ENCODE peak calls at places on chromosomes 4 and X, in five cellular contexts. G is hepatic stellate cell; N is stimulated activated naive B cell treated with anti-CD40 and anti-IgM and Interleukin-4, amounts not matched to agents 10 μg/mL and 1 μg/mL and 100 μg/mL, for 72 hours; O is NCI-H748 treated with DMSO at 0.1 percent for 48 hours; B is GM04504. A is an unnamed sample.

GRCh38 chrX:23766650-23767551 is 16.1 kb upstream of the SAT1 start:
- DNase-seq in G (no peak), N (no peak), O (no peak), B (no peak), A (no peak)

GRCh38 chr4:133151681-133152329 is 2.7 kb downstream of the PCDH10 start:
- DNase-seq in G (peak), N (no peak), O (peak), B (no peak), A (no peak)

GRCh38 chr4:134018845-134019244 is 182.7 kb downstream of the PABPC4L start:
- DNase-seq in G (no peak), N (no peak), O (no peak), B (no peak), A (no peak)

GRCh38 chr4:25970241-25970675 is 56.2 kb downstream of the SMIM20 start:
- DNase-seq in G (peak), N (peak), O (no peak), B (no peak), A (no peak)

GRCh38 chr4:77220841-77221613 is 64.0 kb downstream of the CCNG2 start:
- DNase-seq in G (peak), N (no peak), O (no peak), B (no peak), A (peak)

GRCh38 chr4:147830987-147831386 is 99.1 kb downstream of the ARHGAP10 start:
- DNase-seq in G (peak), N (no peak), O (no peak), B (no peak), A (no peak)

GRCh38 chrX:38117485-38117884 is 103.2 kb downstream of the SRPX start:
- DNase-seq in G (no peak), N (no peak), O (no peak), B (no peak), A (no peak)

GRCh38 chr4:126558596-126558995 is 1074.2 kb upstream of the INTU start:
- DNase-seq in G (no peak), N (no peak), O (no peak), B (no peak), A (no peak)

GRCh38 chrX:154485150-154486051 is 1.0 kb downstream of the UBL4A start:
- DNase-seq in G (peak), N (no peak), O (no peak), B (no peak), A (no peak)

GRCh38 chrX:34300871-34301270 is 168.8 kb upstream of the FAM47A start:
- DNase-seq in G (peak), N (peak), O (peak), B (no peak), A (peak)

GRCh38 chr4:183611210-183611830 is 47.7 kb downstream of the RWDD4 start:
- DNase-seq in G (no peak), N (no peak), O (no peak), B (no peak), A (no peak)

GRCh38 chr4:40357738-40358137 is 22.6 kb downstream of the CHRNA9 start:
- DNase-seq in G (no peak), N (no peak), O (no peak), B (no peak), A (no peak)

GRCh38 chr4:7226993-7227392 is 34.7 kb downstream of the SORCS2 start:
- DNase-seq in G (no peak), N (no peak), O (no peak), B (no peak), A (no peak)

GRCh38 chr4:166827167-166827566 is 407.1 kb downstream of the SPOCK3 start:
- DNase-seq in G (no peak), N (no peak), O (no peak), B (no peak), A (no peak)

GRCh38 chr4:48275247-48275646 is 5.6 kb upstream of the TEC start:
- DNase-seq in G (no peak), N (no peak), O (peak), B (no peak), A (no peak)

GRCh38 chrX:24838624-24839023 is 144.9 kb downstream of the POLA1 start:
- DNase-seq in G (no peak), N (no peak), O (peak), B (peak), A (peak)

GRCh38 chrX:95040104-95040503 is 1366.1 kb downstream of the FAM133A start:
- DNase-seq in G (no peak), N (no peak), O (no peak), B (no peak), A (no peak)

GRCh38 chr4:101232074-101232776 is 115.1 kb downstream of the PPP3CA start:
- DNase-seq in G (peak), N (peak), O (no peak), B (peak), A (no peak)

GRCh38 chr4:81510643-81511189 is 39.0 kb upstream of the RASGEF1B start:
- DNase-seq in G (no peak), N (no peak), O (no peak), B (no peak), A (no peak)

GRCh38 chr4:164012396-164013027 is 518.0 kb downstream of the TMA16 start:
- DNase-seq in G (no peak), N (no peak), O (peak), B (no peak), A (no peak)

GRCh38 chr4:154559141-154559841 is 3.5 kb upstream of the FGB start:
- DNase-seq in G (peak), N (no peak), O (peak), B (peak), A (peak)

GRCh38 chrX:150366951-150367545 is 3.9 kb downstream of the MAMLD1 start:
- DNase-seq in G (no peak), N (no peak), O (no peak), B (no peak), A (no peak)

GRCh38 chr4:74038161-74039064 is at the start of gene CXCL3:
- DNase-seq in G (peak), N (no peak), O (no peak), B (no peak), A (no peak)

GRCh38 chr4:125928652-125929051 is 613.9 kb downstream of the FAT4 start:
- DNase-seq in G (no peak), N (no peak), O (no peak), B (no peak), A (no peak)

GRCh38 chr4:82989567-82990429 is 20.8 kb downstream of the LIN54 start:
- DNase-seq in G (no peak), N (no peak), O (no peak), B (no peak), A (no peak)

GRCh38 chr4:174157106-174157607 is 126.3 kb downstream of the FBXO8 start:
- DNase-seq in G (no peak), N (no peak), O (no peak), B (no peak), A (no peak)

GRCh38 chr4:6019316-6020263 is 1.4 kb upstream of the C4orf50 start:
- DNase-seq in G (peak), N (no peak), O (no peak), B (peak), A (no peak)